ENCODE peak calls at places on chromosomes 2 and 18, in four cellular contexts. O is HepG2, J is WTC11, Y is GM12878. C is an unnamed sample.

GRCh38 chr18:40529478-40529877 is 1425.6 kb upstream of the PIK3C3 start:
- DNase-seq in O (peak), J (no peak), Y (no peak), C (no peak)

GRCh38 chr2:222232846-222233245 is 66.0 kb downstream of the PAX3 start:
- DNase-seq in O (no peak), J (no peak), Y (no peak), C (no peak)

GRCh38 chr2:235956281-235956970 is 211.8 kb downstream of the GBX2 start:
- DNase-seq in O (no peak), J (no peak), Y (no peak), C (no peak)

GRCh38 chr2:120798569-120799215 is 63.0 kb downstream of the GLI2 start:
- DNase-seq in O (no peak), J (peak), Y (no peak), C (no peak)

GRCh38 chr2:128789776-128790455 is 471.2 kb upstream of the HS6ST1 start:
- DNase-seq in O (no peak), J (no peak), Y (no peak), C (no peak)

GRCh38 chr2:98615481-98615880 is 7.1 kb downstream of the UNC50 start:
- DNase-seq in O (no peak), J (peak), Y (no peak), C (no peak)

GRCh38 chr2:234133004-234133403 is 82.5 kb downstream of the SPP2 start:
- DNase-seq in O (no peak), J (no peak), Y (no peak), C (no peak)

GRCh38 chr2:147433822-147434221 is 411.0 kb upstream of the ACVR2A start:
- DNase-seq in O (no peak), J (no peak), Y (no peak), C (no peak)

GRCh38 chr2:226984461-226985226 is 148.8 kb downstream of the RHBDD1 start:
- DNase-seq in O (no peak), J (no peak), Y (peak), C (peak)

GRCh38 chr2:230602562-230603230 is 109.9 kb upstream of the CAB39 start:
- DNase-seq in O (no peak), J (no peak), Y (no peak), C (no peak)

GRCh38 chr2:111967018-111967417 is 68.6 kb downstream of the MERTK start:
- DNase-seq in O (no peak), J (no peak), Y (no peak), C (no peak)

GRCh38 chr2:45585267-45585861 is 25.7 kb downstream of the SRBD1 start:
- DNase-seq in O (peak), J (no peak), Y (no peak), C (no peak)

GRCh38 chr2:216341151-216341550 is 31.1 kb downstream of the MARCHF4 start:
- DNase-seq in O (no peak), J (no peak), Y (no peak), C (no peak)

GRCh38 chr2:128602699-128603101 is 284.0 kb upstream of the HS6ST1 start:
- DNase-seq in O (no peak), J (no peak), Y (no peak), C (no peak)

GRCh38 chr2:100630473-100630977 is 67.7 kb downstream of the PDCL3 start:
- DNase-seq in O (no peak), J (no peak), Y (no peak), C (no peak)
- TF ChIP-seq NR2C2 in O (no peak), J (no peak), Y (no peak), C (no peak)

DNA sequence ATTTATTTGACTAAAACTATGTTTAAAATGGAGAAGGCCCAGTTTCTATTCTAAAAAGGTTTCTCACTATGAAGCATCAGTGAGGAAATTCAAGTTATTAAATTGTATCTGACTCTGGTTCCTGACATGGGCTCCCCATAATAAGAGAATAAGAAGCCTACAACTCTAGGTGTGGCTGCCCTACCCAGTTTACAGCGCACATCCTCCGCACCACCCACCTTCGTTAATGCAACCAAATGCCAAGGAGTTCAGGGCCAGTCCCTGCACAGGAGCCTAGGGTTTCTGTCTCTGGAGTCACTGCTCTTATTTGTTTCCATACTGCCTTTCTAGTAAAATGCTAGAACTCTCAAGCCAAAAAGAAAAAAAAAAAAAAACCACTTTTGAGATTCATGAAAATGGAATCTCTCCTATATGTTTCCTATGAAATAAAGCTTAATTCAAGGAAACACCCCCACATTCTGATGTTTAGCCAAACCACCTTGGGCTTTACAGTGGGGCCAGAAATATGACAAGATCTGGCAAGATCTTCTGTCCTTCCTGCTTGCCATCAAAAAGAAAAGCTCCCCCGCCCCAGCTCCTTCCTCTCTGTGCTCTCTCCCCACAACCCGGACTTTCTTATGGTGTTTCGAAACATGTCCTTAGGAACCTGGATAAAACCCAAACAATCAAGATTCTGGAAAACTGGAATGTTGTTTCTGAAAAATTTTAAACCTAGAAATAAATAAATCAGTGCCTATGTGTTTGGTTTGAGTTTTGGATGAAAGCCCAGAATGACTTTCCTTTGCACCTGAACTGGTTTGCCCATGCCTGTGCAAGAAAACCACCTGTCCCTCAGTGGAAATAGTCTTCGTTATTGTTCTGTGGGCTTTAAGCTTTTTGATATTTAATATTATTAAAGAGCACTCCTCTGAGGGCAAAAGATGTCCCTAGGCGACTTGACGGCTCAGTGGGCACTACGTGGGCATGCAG is 136.7 kb downstream of the SP3 start:
- DNase-seq in O (no peak), J (no peak), Y (no peak), C (no peak)
- TF ChIP-seq NR2C2 in O (no peak), J (no peak), Y (no peak), C (no peak)

GRCh38 chr2:14717131-14717530 is 84.6 kb downstream of the LRATD1 start:
- DNase-seq in O (no peak), J (no peak), Y (no peak), C (no peak)

GRCh38 chr2:14723684-14724083 is 91.2 kb downstream of the LRATD1 start:
- DNase-seq in O (no peak), J (no peak), Y (no peak), C (no peak)

GRCh38 chr2:14720739-14721138 is 88.2 kb downstream of the LRATD1 start:
- DNase-seq in O (no peak), J (no peak), Y (no peak), C (peak)

GRCh38 chr2:14722919-14723559 is 90.5 kb downstream of the LRATD1 start:
- DNase-seq in O (no peak), J (no peak), Y (no peak), C (no peak)

DNA sequence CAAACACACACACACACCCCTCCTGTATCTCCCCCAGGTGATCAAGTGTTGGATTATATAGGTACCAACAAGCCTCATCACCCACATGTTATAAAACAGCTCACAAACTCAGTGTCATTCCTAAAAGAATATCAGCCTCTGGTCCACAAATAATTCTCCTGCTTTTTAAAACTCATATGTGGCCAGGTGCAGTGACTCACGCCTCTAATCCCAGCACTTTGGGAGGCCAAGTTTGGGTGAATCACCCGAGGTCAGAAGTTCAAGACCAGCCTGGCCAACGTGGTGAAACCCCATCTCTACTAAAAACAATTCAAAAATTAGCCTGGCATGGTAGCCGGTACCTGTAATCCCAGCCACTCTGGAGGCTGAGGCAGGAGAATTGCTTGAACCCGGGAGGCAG is 87.8 kb downstream of the LRATD1 start:
- DNase-seq in O (no peak), J (no peak), Y (no peak), C (no peak)
- TF ChIP-seq NR2C2 in O (no peak), J (no peak), Y (no peak), C (no peak)

GRCh38 chr2:231680284-231680991 is 27.9 kb upstream of the PTMA start:
- DNase-seq in O (peak), J (peak), Y (no peak), C (peak)
- TF ChIP-seq NR2C2 in O (no peak), J (no peak), Y (no peak), C (no peak)

GRCh38 chr18:3816601-3817363 is 366.8 kb downstream of the TGIF1 start:
- DNase-seq in O (peak), J (no peak), Y (no peak), C (no peak)
- TF ChIP-seq NR2C2 in O (no peak), J (no peak), Y (no peak), C (no peak)

GRCh38 chr2:113370478-113371091 is 66.9 kb upstream of the ZNG1B start:
- DNase-seq in O (peak), J (peak), Y (peak), C (peak)
- TF ChIP-seq NR2C2 in O (no peak), J (no peak), Y (no peak), C (no peak)

GRCh38 chr2:48940606-48941005 is 185.1 kb upstream of the LHCGR start:
- DNase-seq in O (no peak), J (no peak), Y (no peak), C (no peak)
- TF ChIP-seq NR2C2 in O (no peak), J (no peak), Y (no peak), C (no peak)